ENCODE peak calls at places on chromosomes 13 and 19, in four cellular contexts. T is H9, F is fibroblast of lung, N is IMR-90. Z is an unnamed sample.

GRCh38 chr19:23901360-23901759 is 13.3 kb upstream of the ZNF726 start:
- DNase-seq in F (no peak), N (no peak), T (no peak), Z (no peak)

GRCh38 chr13:27921421-27921960 is 1.7 kb downstream of the PDX1 start:
- DNase-seq in F (no peak), N (no peak), T (peak; percentile 35), Z (no peak)

GRCh38 chr19:1287622-1288527 is 2.2 kb downstream of the EFNA2 start:
- DNase-seq in T (no peak), F (no peak), N (no peak), Z (peak; percentile 62)

GRCh38 chr13:111119966-111120365 is 4.9 kb downstream of the ARHGEF7 start:
- DNase-seq in F (no peak), N (peak; percentile 34), T (no peak), Z (peak; percentile 66)

GRCh38 chr13:27170221-27170520 is 1.4 kb downstream of the USP12 start:
- DNase-seq in T (no peak), N (peak; percentile 84), F (peak; percentile 79), Z (no peak)

GRCh38 chr13:50598338-50598737 is 245.2 kb downstream of the DLEU7 start:
- DNase-seq in N (no peak), F (no peak), T (no peak), Z (no peak)

GRCh38 chr13:100203696-100204367 is 114.9 kb downstream of the PCCA start:
- DNase-seq in T (no peak), F (peak; percentile 89), N (peak; percentile 78), Z (no peak)

GRCh38 chr19:17687857-17688784 is at the start of gene UNC13A:
- DNase-seq in T (peak; percentile 83), N (peak; percentile 29), F (peak; percentile 20), Z (peak; percentile 53)

GRCh38 chr13:111007209-111007608 is 92.3 kb upstream of the ANKRD10 start:
- DNase-seq in T (no peak), N (no peak), F (peak; percentile 12), Z (no peak)

GRCh38 chr19:8897106-8897505 is 64.9 kb downstream of the MBD3L1 start:
- DNase-seq in T (no peak), N (no peak), F (no peak), Z (no peak)

GRCh38 chr19:8890260-8890659 is 58.1 kb downstream of the MBD3L1 start:
- DNase-seq in T (no peak), N (no peak), F (no peak), Z (no peak)

GRCh38 chr19:8899356-8899755 is 67.2 kb downstream of the MBD3L1 start:
- DNase-seq in F (no peak), T (no peak), N (no peak), Z (no peak)

DNA sequence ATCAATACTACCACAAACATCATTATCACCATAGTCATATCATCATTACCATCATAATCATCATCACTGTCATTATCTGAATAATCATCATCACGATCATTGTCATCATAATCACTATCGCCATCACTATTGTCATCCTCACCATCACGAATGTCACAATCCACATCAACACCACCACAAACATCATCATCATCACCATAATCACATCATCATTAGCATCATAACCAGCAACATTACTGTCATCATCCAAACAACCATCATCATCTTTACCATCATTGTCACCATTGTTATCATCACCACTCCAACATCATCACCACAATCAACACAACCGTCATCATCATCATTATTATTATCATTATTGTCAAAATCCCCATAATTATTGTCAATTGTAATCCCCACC is 61.2 kb downstream of the MBD3L1 start:
- DNase-seq in T (no peak), F (no peak), N (no peak), Z (no peak)
- H3K9me3 ChIP-seq in T (peaks cover 100% of the 10 kb centered on the region), F (no peaks in the 10 kb centered on the region), N (peaks cover 37% of the 10 kb centered on the region), Z (no peaks in the 10 kb centered on the region)

DNA sequence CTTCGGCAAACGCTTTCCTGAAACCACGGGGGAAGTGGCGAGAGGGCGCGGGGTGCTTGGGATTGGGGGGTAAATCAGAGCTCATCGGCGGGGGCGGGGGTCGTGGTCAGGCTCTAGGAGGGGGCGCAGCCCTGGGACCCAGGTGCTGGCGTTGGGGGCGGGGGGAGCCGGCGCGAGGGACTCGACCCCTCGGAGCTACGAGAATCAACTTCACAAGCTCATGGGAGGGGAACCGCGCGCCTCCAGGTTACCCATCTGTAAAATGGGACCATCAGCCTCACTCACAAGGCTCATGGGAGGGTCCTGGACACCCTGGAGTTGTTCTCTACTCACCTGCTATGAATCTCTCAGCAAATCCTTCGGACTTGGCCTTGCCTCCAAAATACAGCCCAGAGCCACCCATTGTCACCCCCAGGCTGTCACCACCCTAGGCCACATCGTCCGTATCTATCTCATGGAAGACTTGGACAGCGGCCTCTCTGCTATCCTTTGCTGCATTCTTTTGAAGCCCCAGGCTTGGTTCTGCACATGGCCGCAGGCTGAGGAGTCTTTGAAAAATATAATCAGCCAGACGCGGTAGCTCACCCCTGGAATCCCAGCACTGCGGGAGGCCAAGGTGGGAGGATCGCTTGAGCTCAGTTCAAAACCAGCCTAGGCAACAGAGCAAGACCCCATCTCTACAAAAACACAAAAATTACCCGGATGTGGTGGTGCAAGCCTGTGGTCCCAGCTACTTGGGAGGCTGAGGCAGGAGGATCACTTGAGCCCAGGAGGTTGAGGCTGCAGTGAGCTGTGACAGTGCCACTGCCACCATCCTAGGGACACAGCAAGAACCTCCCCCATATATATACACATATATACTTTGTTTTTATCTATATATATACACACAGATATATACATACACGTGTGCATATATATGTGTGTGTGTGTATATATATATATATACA is 939 bp upstream of the RANBP3 start:
- DNase-seq in F (no peak), N (no peak), T (no peak), Z (no peak)
- H3K4me1 ChIP-seq in F (peaks cover 24% of the 10 kb centered on the region), N (peaks cover 19% of the 10 kb centered on the region), T (peaks cover 4% of the 10 kb centered on the region), Z (peaks cover 40% of the 10 kb centered on the region)

GRCh38 chr13:44184740-44185139 is 188.9 kb upstream of the SERP2 start:
- DNase-seq in N (no peak), F (no peak), T (no peak), Z (no peak)
- H3K9ac ChIP-seq in N (no peak overlapping the region), F (no peak overlapping the region), T (no peak overlapping the region), Z (no peak overlapping the region)

GRCh38 chr19:2827022-2827421 is 7.4 kb downstream of the ZNF554 start:
- DNase-seq in F (no peak), T (no peak), N (no peak), Z (no peak)
- H3K9me3 ChIP-seq in F (no peaks in the 10 kb centered on the region), T (peaks cover 14% of the 10 kb centered on the region), N (peaks cover 37% of the 10 kb centered on the region), Z (peaks cover 27% of the 10 kb centered on the region)

GRCh38 chr13:31908696-31909386 is 122.7 kb upstream of the FRY start:
- DNase-seq in F (no peak), N (no peak), T (no peak), Z (peak; percentile 30)
- H3K4me1 ChIP-seq in F (no peaks in the 10 kb centered on the region), N (no peaks in the 10 kb centered on the region), T (no peaks in the 10 kb centered on the region), Z (peaks cover 42% of the 10 kb centered on the region)

DNA sequence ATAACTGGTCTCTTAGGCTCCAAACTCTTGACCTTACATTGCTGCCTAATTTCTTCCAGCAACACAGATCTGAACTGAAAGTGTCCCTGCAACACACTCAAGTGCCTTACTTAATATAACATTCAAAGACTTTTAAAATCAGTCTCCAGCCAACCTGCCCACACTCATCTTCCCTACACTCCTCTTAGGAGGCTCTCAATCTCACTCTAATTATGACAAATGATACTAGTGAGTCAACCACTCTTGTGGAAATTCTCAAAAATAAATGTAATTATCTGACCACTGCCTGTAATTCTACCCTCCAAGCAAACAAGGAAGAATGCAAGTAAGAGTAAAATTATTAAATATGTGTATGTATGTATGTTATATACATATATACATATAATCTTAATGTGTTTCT is 348.1 kb upstream of the MIR17HG start:
- DNase-seq in F (no peak), T (no peak), N (no peak), Z (no peak)
- H3K9ac ChIP-seq in F (no peak overlapping the region), T (no peak overlapping the region), N (no peak overlapping the region), Z (no peak overlapping the region)